ENCODE peak calls at places on chromosomes 3 and 15, in ten cellular contexts. One of them, this sample, is unnamed.

GRCh38 chr3:104392327-104392726 is 974.4 kb upstream of the ALCAM start:
- DNase-seq in mucosa of descending colon: no peak
- DNase-seq in uterus: no peak
- DNase-seq in AG04449: no peak
- DNase-seq in cardiac fibroblast: no peak
- DNase-seq in choroid plexus epithelial cell: peak; percentile 10
- DNase-seq in left ventricle myocardium inferior: no peak
- DNase-seq in MM.1S: peak; percentile 28
- DNase-seq in CD8-positive, alpha-beta T cell: no peak
- DNase-seq in bronchial epithelial cell: peak; percentile 1
- DNase-seq in this sample: no peak

GRCh38 chr3:119500265-119500664 is 1.9 kb downstream of the TIMMDC1 start:
- DNase-seq in mucosa of descending colon: no peak
- DNase-seq in uterus: no peak
- DNase-seq in AG04449: no peak
- DNase-seq in cardiac fibroblast: no peak
- DNase-seq in choroid plexus epithelial cell: no peak
- DNase-seq in left ventricle myocardium inferior: no peak
- DNase-seq in MM.1S: no peak
- DNase-seq in CD8-positive, alpha-beta T cell: no peak
- DNase-seq in bronchial epithelial cell: no peak
- DNase-seq in this sample: no peak

GRCh38 chr15:68951813-68952212 is 21.5 kb downstream of the SPESP1 start:
- DNase-seq in mucosa of descending colon: no peak
- DNase-seq in uterus: no peak
- DNase-seq in AG04449: no peak
- DNase-seq in cardiac fibroblast: no peak
- DNase-seq in choroid plexus epithelial cell: no peak
- DNase-seq in left ventricle myocardium inferior: no peak
- DNase-seq in MM.1S: no peak
- DNase-seq in CD8-positive, alpha-beta T cell: no peak
- DNase-seq in bronchial epithelial cell: no peak
- DNase-seq in this sample: no peak

GRCh38 chr3:189637755-189638154 is 6.6 kb downstream of the TP63 start:
- DNase-seq in mucosa of descending colon: no peak
- DNase-seq in uterus: no peak
- DNase-seq in AG04449: no peak
- DNase-seq in cardiac fibroblast: no peak
- DNase-seq in choroid plexus epithelial cell: no peak
- DNase-seq in left ventricle myocardium inferior: no peak
- DNase-seq in MM.1S: no peak
- DNase-seq in CD8-positive, alpha-beta T cell: no peak
- DNase-seq in bronchial epithelial cell: no peak
- DNase-seq in this sample: no peak

GRCh38 chr15:33460166-33460805 is 149.5 kb downstream of the RYR3 start:
- DNase-seq in mucosa of descending colon: no peak
- DNase-seq in uterus: no peak
- DNase-seq in AG04449: no peak
- DNase-seq in cardiac fibroblast: no peak
- DNase-seq in choroid plexus epithelial cell: no peak
- DNase-seq in left ventricle myocardium inferior: no peak
- DNase-seq in MM.1S: no peak
- DNase-seq in CD8-positive, alpha-beta T cell: no peak
- DNase-seq in bronchial epithelial cell: peak; percentile 94
- DNase-seq in this sample: no peak

GRCh38 chr3:188772886-188773285 is 398.9 kb upstream of the TPRG1 start:
- DNase-seq in mucosa of descending colon: peak; percentile 27
- DNase-seq in uterus: no peak
- DNase-seq in AG04449: peak; percentile 66
- DNase-seq in cardiac fibroblast: peak; percentile 66
- DNase-seq in choroid plexus epithelial cell: peak; percentile 89
- DNase-seq in left ventricle myocardium inferior: no peak
- DNase-seq in MM.1S: no peak
- DNase-seq in CD8-positive, alpha-beta T cell: no peak
- DNase-seq in bronchial epithelial cell: no peak
- DNase-seq in this sample: no peak

GRCh38 chr15:65406402-65407000 is 16.2 kb downstream of the IGDCC4 start:
- DNase-seq in mucosa of descending colon: no peak
- DNase-seq in uterus: no peak
- DNase-seq in AG04449: no peak
- DNase-seq in cardiac fibroblast: no peak
- DNase-seq in choroid plexus epithelial cell: no peak
- DNase-seq in left ventricle myocardium inferior: no peak
- DNase-seq in MM.1S: no peak
- DNase-seq in CD8-positive, alpha-beta T cell: no peak
- DNase-seq in bronchial epithelial cell: no peak
- DNase-seq in this sample: no peak

GRCh38 chr3:43632269-43632733 is 10.5 kb upstream of the ANO10 start:
- DNase-seq in mucosa of descending colon: no peak
- DNase-seq in uterus: no peak
- DNase-seq in AG04449: no peak
- DNase-seq in cardiac fibroblast: peak; percentile 93
- DNase-seq in choroid plexus epithelial cell: peak; percentile 64
- DNase-seq in left ventricle myocardium inferior: no peak
- DNase-seq in MM.1S: no peak
- DNase-seq in CD8-positive, alpha-beta T cell: no peak
- DNase-seq in bronchial epithelial cell: peak; percentile 89
- DNase-seq in this sample: no peak

GRCh38 chr3:11634081-11634635 is 9.6 kb downstream of the VGLL4 start:
- DNase-seq in mucosa of descending colon: no peak
- DNase-seq in uterus: no peak
- DNase-seq in AG04449: no peak
- DNase-seq in cardiac fibroblast: no peak
- DNase-seq in choroid plexus epithelial cell: no peak
- DNase-seq in left ventricle myocardium inferior: peak; percentile 40
- DNase-seq in MM.1S: no peak
- DNase-seq in CD8-positive, alpha-beta T cell: no peak
- DNase-seq in bronchial epithelial cell: no peak
- DNase-seq in this sample: no peak

GRCh38 chr15:64792282-64792681 is 16.9 kb upstream of the RBPMS2 start:
- DNase-seq in mucosa of descending colon: no peak
- DNase-seq in uterus: no peak
- DNase-seq in AG04449: no peak
- DNase-seq in cardiac fibroblast: no peak
- DNase-seq in choroid plexus epithelial cell: no peak
- DNase-seq in left ventricle myocardium inferior: no peak
- DNase-seq in MM.1S: no peak
- DNase-seq in CD8-positive, alpha-beta T cell: no peak
- DNase-seq in bronchial epithelial cell: peak; percentile 15
- DNase-seq in this sample: no peak

GRCh38 chr15:89171136-89172072 is 50.0 kb downstream of the RLBP1 start:
- DNase-seq in mucosa of descending colon: peak; percentile 72
- DNase-seq in uterus: no peak
- DNase-seq in AG04449: no peak
- DNase-seq in cardiac fibroblast: peak; percentile 63
- DNase-seq in choroid plexus epithelial cell: peak; percentile 66
- DNase-seq in left ventricle myocardium inferior: no peak
- DNase-seq in MM.1S: peak; percentile 29
- DNase-seq in CD8-positive, alpha-beta T cell: no peak
- DNase-seq in bronchial epithelial cell: peak; percentile 44
- DNase-seq in this sample: peak; percentile 84

GRCh38 chr15:81311834-81312459 is 12.0 kb downstream of the STARD5 start:
- DNase-seq in mucosa of descending colon: no peak
- DNase-seq in uterus: no peak
- DNase-seq in AG04449: no peak
- DNase-seq in cardiac fibroblast: peak; percentile 59
- DNase-seq in choroid plexus epithelial cell: no peak
- DNase-seq in left ventricle myocardium inferior: no peak
- DNase-seq in MM.1S: no peak
- DNase-seq in CD8-positive, alpha-beta T cell: no peak
- DNase-seq in bronchial epithelial cell: no peak
- DNase-seq in this sample: no peak

GRCh38 chr3:22013641-22014040 is 262.6 kb upstream of the ZNF385D start:
- DNase-seq in mucosa of descending colon: no peak
- DNase-seq in uterus: no peak
- DNase-seq in AG04449: no peak
- DNase-seq in cardiac fibroblast: no peak
- DNase-seq in choroid plexus epithelial cell: no peak
- DNase-seq in left ventricle myocardium inferior: no peak
- DNase-seq in MM.1S: no peak
- DNase-seq in CD8-positive, alpha-beta T cell: no peak
- DNase-seq in bronchial epithelial cell: no peak
- DNase-seq in this sample: no peak

GRCh38 chr3:58351920-58352319 is 19.2 kb downstream of the PXK start:
- DNase-seq in mucosa of descending colon: no peak
- DNase-seq in uterus: no peak
- DNase-seq in AG04449: no peak
- DNase-seq in cardiac fibroblast: no peak
- DNase-seq in choroid plexus epithelial cell: no peak
- DNase-seq in left ventricle myocardium inferior: no peak
- DNase-seq in MM.1S: no peak
- DNase-seq in CD8-positive, alpha-beta T cell: no peak
- DNase-seq in bronchial epithelial cell: no peak
- DNase-seq in this sample: no peak

GRCh38 chr15:74540135-74540760 is 772 bp upstream of the ARID3B start:
- DNase-seq in mucosa of descending colon: no peak
- DNase-seq in uterus: no peak
- DNase-seq in AG04449: no peak
- DNase-seq in cardiac fibroblast: peak; percentile 34
- DNase-seq in choroid plexus epithelial cell: no peak
- DNase-seq in left ventricle myocardium inferior: no peak
- DNase-seq in MM.1S: peak; percentile 43
- DNase-seq in CD8-positive, alpha-beta T cell: no peak
- DNase-seq in bronchial epithelial cell: peak; percentile 26
- DNase-seq in this sample: peak; percentile 37

GRCh38 chr15:39834256-39834655 is 51.6 kb upstream of the FSIP1 start:
- DNase-seq in mucosa of descending colon: no peak
- DNase-seq in uterus: no peak
- DNase-seq in AG04449: no peak
- DNase-seq in cardiac fibroblast: peak; percentile 81
- DNase-seq in choroid plexus epithelial cell: peak; percentile 39
- DNase-seq in left ventricle myocardium inferior: no peak
- DNase-seq in MM.1S: no peak
- DNase-seq in CD8-positive, alpha-beta T cell: no peak
- DNase-seq in bronchial epithelial cell: peak; percentile 33
- DNase-seq in this sample: no peak

GRCh38 chr3:43034200-43034599 is 55.1 kb downstream of the GASK1A start:
- DNase-seq in mucosa of descending colon: no peak
- DNase-seq in uterus: no peak
- DNase-seq in AG04449: no peak
- DNase-seq in cardiac fibroblast: no peak
- DNase-seq in choroid plexus epithelial cell: no peak
- DNase-seq in left ventricle myocardium inferior: no peak
- DNase-seq in MM.1S: no peak
- DNase-seq in CD8-positive, alpha-beta T cell: no peak
- DNase-seq in bronchial epithelial cell: no peak
- DNase-seq in this sample: no peak

DNA sequence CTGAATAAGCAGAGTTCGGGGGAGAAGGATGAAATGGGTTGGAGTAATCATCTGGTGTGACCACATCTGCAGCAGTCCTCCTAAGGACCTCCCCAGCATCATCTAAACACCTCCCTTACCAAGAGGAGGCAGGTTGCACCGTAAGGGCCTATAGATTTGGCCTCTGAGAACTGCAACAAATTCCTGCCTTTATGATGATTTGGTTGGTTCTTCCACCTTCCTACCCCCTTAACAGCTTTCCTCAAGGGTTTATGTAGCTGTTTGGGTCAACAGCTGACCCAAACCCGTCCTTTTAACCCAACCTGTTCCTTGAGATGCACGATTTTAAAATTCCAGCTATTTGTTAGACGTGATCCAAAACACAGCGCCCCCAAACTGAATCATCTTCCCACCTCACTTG is 58.2 kb downstream of the AAGAB start:
- DNase-seq in mucosa of descending colon: no peak
- DNase-seq in uterus: no peak
- DNase-seq in AG04449: no peak
- DNase-seq in cardiac fibroblast: no peak
- DNase-seq in choroid plexus epithelial cell: peak; percentile 28
- DNase-seq in left ventricle myocardium inferior: no peak
- DNase-seq in MM.1S: no peak
- DNase-seq in CD8-positive, alpha-beta T cell: no peak
- DNase-seq in bronchial epithelial cell: no peak
- DNase-seq in this sample: no peak
- TF ChIP-seq CTCF in mucosa of descending colon: no peak
- TF ChIP-seq CTCF in uterus: no peak
- TF ChIP-seq CTCF in AG04449: no peak
- TF ChIP-seq CTCF in cardiac fibroblast: no peak
- TF ChIP-seq CTCF in choroid plexus epithelial cell: no peak
- TF ChIP-seq CTCF in left ventricle myocardium inferior: no peak
- TF ChIP-seq CTCF in MM.1S: no peak
- TF ChIP-seq CTCF in CD8-positive, alpha-beta T cell: no peak
- TF ChIP-seq CTCF in bronchial epithelial cell: no peak
- TF ChIP-seq CTCF in this sample: no peak

DNA sequence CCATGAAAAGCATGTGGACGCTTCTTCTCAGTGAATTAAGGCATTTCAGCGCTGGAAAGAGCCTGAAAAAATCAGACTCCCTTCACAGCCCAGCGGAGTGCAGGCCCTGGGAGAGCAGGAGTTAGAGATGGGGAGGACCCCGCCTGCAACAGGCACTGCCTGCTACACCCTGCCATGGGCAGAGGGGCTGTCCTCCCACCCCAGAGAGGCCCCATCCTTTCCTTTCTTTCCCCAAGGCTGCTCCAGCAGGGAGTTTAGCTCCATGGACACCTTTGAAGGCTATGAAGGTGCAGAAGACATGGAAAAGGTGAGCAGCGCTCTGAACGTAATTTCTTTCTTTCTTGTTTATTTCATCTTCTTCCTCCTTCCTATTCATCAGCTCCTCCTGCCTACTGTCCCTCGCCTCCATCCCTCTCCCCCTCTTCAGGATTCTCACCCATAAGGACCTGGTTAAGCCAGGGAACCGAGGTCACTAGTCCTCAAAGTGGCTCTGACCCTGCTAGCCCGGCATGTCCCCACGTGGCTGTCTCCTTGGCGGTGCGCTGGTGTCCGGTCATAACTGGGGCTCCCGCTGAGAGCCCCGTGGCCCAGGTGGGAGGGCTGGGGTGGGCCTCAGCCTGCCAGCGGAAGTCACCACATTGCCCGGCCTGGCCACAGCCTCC is 16.1 kb upstream of the ADIPOQ start:
- DNase-seq in mucosa of descending colon: no peak
- DNase-seq in uterus: no peak
- DNase-seq in AG04449: no peak
- DNase-seq in cardiac fibroblast: no peak
- DNase-seq in choroid plexus epithelial cell: no peak
- DNase-seq in left ventricle myocardium inferior: no peak
- DNase-seq in MM.1S: no peak
- DNase-seq in CD8-positive, alpha-beta T cell: no peak
- DNase-seq in bronchial epithelial cell: no peak
- DNase-seq in this sample: no peak
- H3K4me3 ChIP-seq in mucosa of descending colon: no peak overlapping the region
- H3K4me3 ChIP-seq in uterus: peak overlapping the region; percentile 22
- H3K4me3 ChIP-seq in AG04449: peak overlapping the region; percentile 64
- H3K4me3 ChIP-seq in cardiac fibroblast: peak overlapping the region; percentile 60
- H3K4me3 ChIP-seq in choroid plexus epithelial cell: peak overlapping the region; percentile 66
- H3K4me3 ChIP-seq in left ventricle myocardium inferior: peak overlapping the region; percentile 87
- H3K4me3 ChIP-seq in MM.1S: peak overlapping the region; percentile 73
- H3K4me3 ChIP-seq in CD8-positive, alpha-beta T cell: no peak overlapping the region
- H3K4me3 ChIP-seq in bronchial epithelial cell: peak overlapping the region; percentile 63
- H3K4me3 ChIP-seq in this sample: no peak overlapping the region

GRCh38 chr3:163779396-163780344 is 1298.6 kb downstream of the SI start:
- DNase-seq in mucosa of descending colon: no peak
- DNase-seq in uterus: no peak
- DNase-seq in AG04449: no peak
- DNase-seq in cardiac fibroblast: no peak
- DNase-seq in choroid plexus epithelial cell: no peak
- DNase-seq in left ventricle myocardium inferior: no peak
- DNase-seq in MM.1S: no peak
- DNase-seq in CD8-positive, alpha-beta T cell: no peak
- DNase-seq in bronchial epithelial cell: no peak
- DNase-seq in this sample: no peak
- TF ChIP-seq CTCF in mucosa of descending colon: no peak
- TF ChIP-seq CTCF in uterus: no peak
- TF ChIP-seq CTCF in AG04449: no peak
- TF ChIP-seq CTCF in cardiac fibroblast: no peak
- TF ChIP-seq CTCF in choroid plexus epithelial cell: no peak
- TF ChIP-seq CTCF in left ventricle myocardium inferior: no peak
- TF ChIP-seq CTCF in MM.1S: peak; percentile 32
- TF ChIP-seq CTCF in CD8-positive, alpha-beta T cell: no peak
- TF ChIP-seq CTCF in bronchial epithelial cell: no peak
- TF ChIP-seq CTCF in this sample: no peak

GRCh38 chr3:196179380-196180308 is 31.6 kb downstream of the ZDHHC19 start:
- DNase-seq in mucosa of descending colon: peak; percentile 53
- DNase-seq in uterus: no peak
- DNase-seq in AG04449: no peak
- DNase-seq in cardiac fibroblast: peak; percentile 46
- DNase-seq in choroid plexus epithelial cell: peak; percentile 36
- DNase-seq in left ventricle myocardium inferior: no peak
- DNase-seq in MM.1S: no peak
- DNase-seq in CD8-positive, alpha-beta T cell: peak; percentile 75
- DNase-seq in bronchial epithelial cell: peak; percentile 96
- DNase-seq in this sample: no peak
- H3K4me3 ChIP-seq in mucosa of descending colon: no peak overlapping the region
- H3K4me3 ChIP-seq in uterus: no peak overlapping the region
- H3K4me3 ChIP-seq in AG04449: no peak overlapping the region
- H3K4me3 ChIP-seq in cardiac fibroblast: no peak overlapping the region
- H3K4me3 ChIP-seq in choroid plexus epithelial cell: no peak overlapping the region
- H3K4me3 ChIP-seq in left ventricle myocardium inferior: no peak overlapping the region
- H3K4me3 ChIP-seq in MM.1S: no peak overlapping the region
- H3K4me3 ChIP-seq in CD8-positive, alpha-beta T cell: peak overlapping the region; percentile 32
- H3K4me3 ChIP-seq in bronchial epithelial cell: no peak overlapping the region
- H3K4me3 ChIP-seq in this sample: no peak overlapping the region